ENCODE peak calls at places on chromosomes 2 and 18, in seven cellular contexts. F is breast epithelium, T is thoracic aorta, P is lung, X is endodermal cell, O is tibial artery, I is prostate gland. W is an unnamed sample.

GRCh38 chr2:86360781-86361180 is 23.4 kb upstream of the REEP1 start:
- DNase-seq in F (no peak), X (peak; percentile 67), I (no peak), O (no peak), P (no peak), T (no peak), W (no peak)

GRCh38 chr18:40877096-40877495 is 1077.9 kb upstream of the PIK3C3 start:
- DNase-seq in I (no peak), T (no peak), O (no peak), F (no peak), X (no peak), P (no peak), W (no peak)

GRCh38 chr18:9441061-9441460 is 34.3 kb upstream of the RALBP1 start:
- DNase-seq in P (no peak), I (no peak), F (no peak), O (no peak), X (no peak), T (no peak), W (no peak)

GRCh38 chr18:2723207-2723606 is 67.7 kb downstream of the SMCHD1 start:
- DNase-seq in X (no peak), T (no peak), P (no peak), F (no peak), O (no peak), I (no peak), W (no peak)

GRCh38 chr18:13217466-13217961 is 1.0 kb upstream of the LDLRAD4 start:
- DNase-seq in O (peak; percentile 67), T (no peak), P (no peak), X (peak; percentile 87), F (no peak), I (peak; percentile 46), W (no peak)

GRCh38 chr18:31217038-31217437 is 54.4 kb upstream of the DSC1 start:
- DNase-seq in P (no peak), O (no peak), F (no peak), X (peak; percentile 59), I (no peak), T (no peak), W (no peak)

GRCh38 chr2:196248467-196249104 is 77.2 kb upstream of the STK17B start:
- DNase-seq in P (no peak), T (no peak), O (no peak), F (no peak), X (no peak), I (no peak), W (no peak)

GRCh38 chr2:108542071-108542470 is 7.8 kb downstream of the LIMS1 start:
- DNase-seq in F (no peak), P (no peak), T (no peak), X (no peak), O (no peak), I (no peak), W (no peak)

GRCh38 chr2:128536925-128537620 is 218.4 kb upstream of the HS6ST1 start:
- DNase-seq in X (peak; percentile 88), T (no peak), P (no peak), I (no peak), O (no peak), F (no peak), W (no peak)

GRCh38 chr2:221533299-221533698 is 38.8 kb downstream of the EPHA4 start:
- DNase-seq in P (no peak), T (no peak), I (no peak), X (no peak), O (no peak), F (no peak), W (peak; percentile 70)

GRCh38 chr2:24315669-24316068 is 44.7 kb downstream of the ITSN2 start:
- DNase-seq in X (peak; percentile 49), T (no peak), O (no peak), P (no peak), I (no peak), F (no peak), W (no peak)

GRCh38 chr2:85551698-85552678 is 9.3 kb downstream of the GGCX start:
- DNase-seq in X (peak; percentile 96), T (peak; percentile 52), O (peak; percentile 88), I (peak; percentile 88), F (peak; percentile 84), P (peak; percentile 88), W (peak; percentile 89)

GRCh38 chr18:73670536-73670935 is 477.1 kb downstream of the FBXO15 start:
- DNase-seq in I (no peak), F (no peak), P (no peak), O (no peak), X (no peak), T (no peak), W (no peak)

GRCh38 chr2:120109186-120110061 is 96.5 kb downstream of the EPB41L5 start:
- DNase-seq in P (no peak), O (no peak), X (no peak), I (no peak), F (no peak), T (no peak), W (peak; percentile 10)

GRCh38 chr2:10230499-10230898 is 72.2 kb upstream of the HPCAL1 start:
- DNase-seq in P (no peak), F (peak; percentile 15), X (no peak), T (no peak), O (no peak), I (no peak), W (no peak)

GRCh38 chr2:1011985-1012384 is 61.3 kb downstream of the SNTG2 start:
- DNase-seq in X (no peak), F (no peak), P (no peak), I (no peak), T (no peak), O (no peak), W (no peak)

GRCh38 chr2:172358784-172359556 is 68.4 kb upstream of the ITGA6 start:
- DNase-seq in I (no peak), X (no peak), P (no peak), F (no peak), T (peak; percentile 8), O (no peak), W (no peak)

GRCh38 chr2:117814417-117815264 is at the start of gene DDX18:
- DNase-seq in X (peak; percentile 99), F (peak; percentile 95), I (peak; percentile 97), T (peak; percentile 84), P (peak; percentile 98), O (peak; percentile 96), W (peak; percentile 97)

GRCh38 chr2:219178377-219179175 is 501 bp downstream of the RETREG2 start:
- DNase-seq in O (peak; percentile 53), X (no peak), I (peak; percentile 39), T (no peak), F (peak; percentile 62), P (peak; percentile 55), W (peak; percentile 63)

GRCh38 chr2:84459028-84459943 is at the start of gene SUCLG1:
- DNase-seq in P (peak; percentile 86), X (peak; percentile 91), F (peak; percentile 84), I (peak; percentile 87), O (peak; percentile 86), T (peak; percentile 61), W (peak; percentile 88)

GRCh38 chr2:117436697-117437096 is 377.8 kb upstream of the DDX18 start:
- DNase-seq in P (no peak), O (no peak), I (no peak), F (no peak), T (no peak), X (no peak), W (no peak)

GRCh38 chr18:24176727-24177416 is 38.0 kb downstream of the CABYR start:
- DNase-seq in F (peak; percentile 55), P (peak; percentile 65), O (peak; percentile 42), I (peak; percentile 40), T (no peak), X (peak; percentile 93), W (peak; percentile 58)

GRCh38 chr18:2984703-2985261 is 28.2 kb downstream of the LPIN2 start:
- DNase-seq in F (no peak), O (no peak), I (no peak), T (no peak), P (no peak), X (no peak), W (peak; percentile 79)

GRCh38 chr18:62522178-62522509 is 681 bp upstream of the ZCCHC2 start:
- DNase-seq in X (no peak), T (no peak), I (no peak), P (no peak), F (no peak), O (no peak), W (no peak)

GRCh38 chr18:62522510-62523254 is at the start of gene ZCCHC2:
- DNase-seq in O (peak; percentile 96), I (peak; percentile 98), T (peak; percentile 86), X (peak; percentile 99), F (peak; percentile 98), P (peak; percentile 98), W (peak; percentile 95)

GRCh38 chr18:62524443-62525200 is 1.8 kb downstream of the ZCCHC2 start:
- DNase-seq in O (peak; percentile 47), P (peak; percentile 56), X (peak; percentile 87), F (peak; percentile 66), T (no peak), I (peak; percentile 58), W (peak; percentile 49)

GRCh38 chr18:62523631-62524442 is 1.0 kb downstream of the ZCCHC2 start:
- DNase-seq in O (peak; percentile 47), T (no peak), I (peak; percentile 27), X (peak; percentile 81), F (peak; percentile 59), P (peak; percentile 52), W (peak; percentile 26)

DNA sequence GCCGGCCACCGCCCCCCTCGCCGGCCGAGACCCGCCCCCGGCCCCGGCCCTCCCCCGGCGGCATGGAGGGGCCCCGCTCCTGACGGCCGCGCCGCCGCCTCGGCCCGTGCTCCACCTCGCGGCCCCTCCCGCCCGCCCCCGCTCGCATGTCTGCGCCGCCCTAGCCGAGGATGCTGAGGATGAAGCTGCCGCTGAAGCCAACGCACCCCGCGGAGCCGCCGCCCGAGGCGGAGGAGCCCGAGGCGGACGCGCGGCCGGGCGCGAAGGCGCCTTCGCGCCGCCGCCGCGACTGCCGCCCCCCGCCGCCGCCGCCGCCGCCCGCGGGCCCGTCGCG is 397 bp downstream of the ZCCHC2 start:
- DNase-seq in X (no peak), T (no peak), F (no peak), P (no peak), O (no peak), I (no peak), W (no peak)
- H3K4me3 ChIP-seq in X (no peak overlapping the region), T (peak overlapping the region; percentile 83), F (peak overlapping the region; percentile 79), P (peak overlapping the region; percentile 31), O (peak overlapping the region; percentile 98), I (peak overlapping the region; percentile 85), W (peak overlapping the region; percentile 69)

DNA sequence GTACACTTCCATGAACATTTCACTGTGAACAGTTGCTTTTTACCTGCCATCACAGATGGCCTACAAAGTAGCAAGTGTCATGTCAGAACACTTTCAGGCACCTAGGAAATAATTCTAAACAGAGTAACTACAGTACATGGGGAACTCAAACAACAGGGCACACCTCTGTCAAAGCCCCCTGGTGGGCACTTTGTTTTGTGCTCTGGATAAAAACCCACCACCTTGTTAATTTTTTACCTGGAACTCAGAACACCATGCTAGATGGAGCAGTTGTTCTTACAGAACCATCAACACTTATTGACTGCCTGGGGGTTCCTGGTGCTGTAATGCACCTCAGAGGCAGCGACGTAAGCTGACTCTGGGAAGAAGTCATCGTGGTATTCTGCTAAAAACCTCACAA is 2.3 kb downstream of the MSL3B start:
- DNase-seq in P (no peak), I (no peak), O (no peak), F (no peak), X (peak; percentile 80), T (no peak), W (peak; percentile 35)
- TF ChIP-seq CTCF in P (no peak), I (no peak), O (no peak), F (no peak), X (peak; percentile 68), T (no peak), W (peak; percentile 25)

GRCh38 chr18:46095532-46095931 is 2.6 kb downstream of the ATP5F1A start:
- DNase-seq in I (no peak), P (no peak), X (no peak), F (no peak), O (no peak), T (no peak), W (no peak)
- H3K4me1 ChIP-seq in I (no peaks in the 10 kb centered on the region), P (no peaks in the 10 kb centered on the region), X (no peaks in the 10 kb centered on the region), F (no peaks in the 10 kb centered on the region), O (no peaks in the 10 kb centered on the region), T (peaks cover 31% of the 10 kb centered on the region), W (peaks cover under 1% of the 10 kb centered on the region)

GRCh38 chr2:38959464-38959863 is 69.8 kb downstream of the ARHGEF33 start:
- DNase-seq in F (no peak), P (no peak), T (no peak), O (no peak), I (no peak), X (no peak), W (no peak)
- H3K4me3 ChIP-seq in F (peak overlapping the region; percentile 74), P (no peak overlapping the region), T (peak overlapping the region; percentile 71), O (peak overlapping the region; percentile 60), I (peak overlapping the region; percentile 37), X (no peak overlapping the region), W (no peak overlapping the region)